ENCODE peak calls at places on chromosomes 12 and 14, in five cellular contexts. Y is cardiac muscle cell; B is CD4-positive, alpha-beta T cell; A is GM20000; V is tibial artery. Z is an unnamed sample.
A peak's percentile ranks its signal among the peaks of the same experiment; 100 is the strongest.

GRCh38 chr12:129423041-129423580 is 480.7 kb downstream of the TMEM132D start:
- DNase-seq in Y (no peak), B (no peak), A (no peak), V (no peak), Z (no peak)

GRCh38 chr12:85531345-85531744 is 251.3 kb downstream of the ALX1 start:
- DNase-seq in Y (no peak), B (no peak), A (peak; percentile 39), V (no peak), Z (no peak)

GRCh38 chr14:98909251-98909944 is 362.6 kb downstream of the BCL11B start:
- DNase-seq in Y (no peak), B (no peak), A (no peak), V (no peak), Z (no peak)

GRCh38 chr12:75913502-75914110 is 118.0 kb downstream of the PHLDA1 start:
- DNase-seq in Y (peak; percentile 55), B (no peak), A (no peak), V (no peak), Z (no peak)

GRCh38 chr12:15522574-15523187 is 200.4 kb downstream of the PTPRO start:
- DNase-seq in Y (peak; percentile 36), B (no peak), A (peak; percentile 29), V (no peak), Z (no peak)

GRCh38 chr12:2139651-2140050 is 86.9 kb downstream of the CACNA1C start:
- DNase-seq in Y (no peak), B (no peak), A (no peak), V (no peak), Z (no peak)

GRCh38 chr12:117393656-117394055 is 32.2 kb upstream of the NOS1 start:
- DNase-seq in Y (no peak), B (no peak), A (no peak), V (no peak), Z (no peak)

GRCh38 chr12:53567961-53568360 is 58.2 kb downstream of the ATF7 start:
- DNase-seq in Y (no peak), B (no peak), A (no peak), V (no peak), Z (no peak)

GRCh38 chr14:90607141-90607540 is 209.1 kb downstream of the TTC7B start:
- DNase-seq in Y (no peak), B (no peak), A (no peak), V (no peak), Z (no peak)

DNA sequence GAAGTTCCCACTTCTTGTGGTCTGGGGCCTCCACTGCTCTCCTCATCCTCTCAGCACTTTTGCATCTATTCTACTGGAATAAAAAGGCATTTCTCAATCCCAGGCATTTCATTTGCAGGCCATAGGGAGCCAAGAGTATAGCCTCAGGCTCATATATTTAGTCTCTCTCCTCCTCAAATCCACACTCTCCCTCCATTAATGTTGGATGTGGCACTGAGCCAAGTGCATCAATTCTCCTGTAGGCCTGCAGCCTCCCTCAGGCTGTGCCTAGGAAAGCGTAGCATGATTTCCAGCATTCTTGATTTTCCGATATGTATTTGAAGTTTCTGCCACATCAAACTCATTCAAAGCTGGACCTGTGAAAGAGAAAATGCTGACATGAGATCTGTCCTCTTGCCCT is 211.5 kb upstream of the CPNE8 start:
- DNase-seq in Y (no peak), B (no peak), A (no peak), V (no peak), Z (no peak)
- TF ChIP-seq CTCF in Y (no peak), B (no peak), A (no peak), V (no peak), Z (no peak)

GRCh38 chr12:219891-220352 is 6.0 kb upstream of the SLC6A12 start:
- DNase-seq in Y (peak; percentile 88), B (peak; percentile 9), A (peak; percentile 73), V (peak; percentile 53), Z (peak; percentile 77)
- TF ChIP-seq CTCF in Y (peak; percentile 63), B (no peak), A (peak; percentile 32), V (peak; percentile 45), Z (peak; percentile 76)

DNA sequence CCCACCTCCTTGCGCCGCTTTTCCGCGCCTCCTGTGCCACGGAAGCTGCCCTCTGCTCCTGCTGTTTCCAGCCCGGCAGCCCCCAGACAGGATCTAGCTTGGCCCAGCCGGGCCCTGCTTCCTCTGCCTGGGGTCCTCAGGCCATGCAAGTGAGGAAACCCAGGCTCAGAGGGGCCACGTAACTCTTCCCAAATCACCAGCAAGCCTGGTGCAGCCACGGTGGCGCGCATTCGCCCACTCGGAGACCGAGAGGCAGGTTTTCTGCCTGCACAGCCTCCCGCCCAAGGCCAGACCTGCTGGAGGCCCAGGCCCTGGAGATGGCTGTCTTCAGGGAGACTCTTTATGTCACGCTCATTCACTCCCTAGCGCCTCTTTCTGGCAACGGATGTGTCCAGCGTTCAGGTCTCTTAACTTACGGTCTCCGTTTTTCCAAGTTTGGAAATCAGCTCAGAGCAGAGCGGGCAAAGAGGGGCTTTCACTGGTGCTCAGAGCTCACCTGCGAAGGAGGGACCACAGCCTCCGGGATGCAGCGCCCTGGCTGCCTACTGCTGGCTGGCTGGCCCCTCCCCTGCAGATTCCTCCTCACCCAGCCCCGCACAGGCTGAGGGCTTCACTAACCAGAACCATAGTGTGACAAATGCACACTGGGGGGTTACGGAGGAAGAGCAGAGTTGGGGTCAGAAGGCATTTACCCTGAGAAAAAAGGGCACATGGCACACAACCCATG is 20.6 kb upstream of the CEP170B start:
- DNase-seq in Y (no peak), B (no peak), A (no peak), V (no peak), Z (no peak)
- TF ChIP-seq CTCF in Y (no peak), B (no peak), A (no peak), V (no peak), Z (no peak)

GRCh38 chr12:131836193-131836592 is 8.0 kb downstream of the MMP17 start:
- DNase-seq in Y (no peak), B (no peak), A (no peak), V (no peak), Z (no peak)
- TF ChIP-seq CTCF in Y (peak; percentile 49), B (peak; percentile 46), A (no peak), V (no peak), Z (peak; percentile 60)

DNA sequence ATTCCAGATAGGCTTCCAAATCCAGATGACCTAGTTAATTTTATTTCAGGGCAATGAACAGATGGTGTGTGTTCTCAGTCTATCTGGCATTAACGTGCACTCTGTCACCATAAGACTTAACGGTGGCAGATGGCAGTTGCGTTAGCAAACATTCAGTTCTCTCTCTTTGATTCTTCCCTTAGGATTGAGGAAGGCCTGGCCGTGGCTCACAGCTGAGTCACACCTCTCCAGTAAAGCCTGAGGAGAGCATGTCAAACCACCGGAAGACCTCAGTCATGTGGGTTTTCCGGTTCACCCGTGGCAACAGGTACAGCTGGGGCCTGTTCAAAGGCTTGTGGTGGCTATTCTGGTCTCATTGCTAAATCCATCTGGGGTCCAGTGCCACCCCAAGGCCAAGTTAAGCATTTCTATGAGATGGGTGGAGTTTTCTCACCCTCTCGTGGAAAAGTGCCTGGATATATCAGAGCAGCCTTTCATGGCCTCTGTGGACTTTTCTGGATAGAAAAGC is 545.1 kb upstream of the ATP2B1 start:
- DNase-seq in Y (peak; percentile 2), B (no peak), A (peak; percentile 65), V (peak; percentile 79), Z (no peak)
- TF ChIP-seq CTCF in Y (peak; percentile 38), B (no peak), A (no peak), V (no peak), Z (no peak)

DNA sequence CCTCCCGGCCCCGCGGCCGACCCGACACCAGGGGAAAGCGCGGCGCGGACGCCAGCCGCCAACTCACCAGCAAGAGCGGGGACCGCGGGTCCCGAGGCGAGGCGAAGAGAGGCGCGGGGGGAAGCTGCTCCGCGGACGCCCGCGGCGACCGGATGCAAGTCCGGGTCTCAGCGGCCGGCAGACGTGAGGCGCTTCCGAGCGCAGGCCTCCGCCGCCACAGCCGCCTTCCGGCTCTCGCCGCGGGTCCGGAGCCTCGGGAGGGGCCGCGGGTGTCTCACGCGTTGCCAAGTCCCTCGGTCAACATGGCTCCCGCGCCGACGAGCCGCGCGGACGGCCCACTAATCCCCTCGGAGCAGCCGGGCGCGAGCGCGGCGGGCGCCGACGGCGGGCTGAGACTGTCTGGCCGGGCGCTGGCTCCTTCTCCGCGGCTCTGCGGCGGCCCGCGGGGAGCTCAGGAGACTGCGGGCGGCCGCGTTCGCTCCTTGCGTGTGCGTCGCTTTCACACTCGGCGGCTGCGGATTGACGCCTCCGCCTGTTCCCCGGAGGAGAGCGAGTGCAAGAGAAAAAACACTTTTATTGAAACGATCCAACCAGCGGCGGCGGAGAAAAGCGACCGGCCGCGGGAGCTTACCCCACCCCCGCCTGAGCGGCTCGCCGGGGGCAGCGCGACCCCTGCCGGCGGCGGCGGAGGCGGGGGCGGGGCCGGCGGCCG is at the start of gene CDK17:
- DNase-seq in Y (peak; percentile 87), B (peak; percentile 82), A (peak; percentile 93), V (peak; percentile 77), Z (peak; percentile 74)
- TF ChIP-seq CTCF in Y (peak; percentile 38), B (no peak), A (peak; percentile 11), V (peak; percentile 40), Z (peak; percentile 62)

DNA sequence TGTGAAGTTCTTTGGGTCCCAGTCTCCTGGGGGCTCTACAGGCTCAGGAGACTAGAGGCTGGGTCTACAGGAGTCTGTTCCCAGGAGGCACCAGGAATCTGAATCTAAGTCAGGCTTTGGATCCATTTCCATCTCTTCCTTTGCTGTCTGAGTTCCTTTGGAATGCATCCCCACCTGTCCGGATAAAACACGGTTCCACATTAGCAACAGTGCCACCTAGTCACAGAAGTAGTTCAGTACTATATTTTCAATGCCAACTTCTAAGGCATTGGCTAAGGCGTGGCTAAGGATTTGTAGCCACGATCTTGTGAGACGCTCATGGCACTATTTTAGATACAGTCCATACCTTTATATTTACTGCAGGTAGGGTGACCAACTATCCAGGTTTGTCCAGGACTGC is 15.1 kb downstream of the ZC2HC1C start:
- DNase-seq in Y (no peak), B (no peak), A (no peak), V (no peak), Z (no peak)
- TF ChIP-seq CTCF in Y (no peak), B (no peak), A (no peak), V (no peak), Z (no peak)

GRCh38 chr14:50619569-50620141 is 48.5 kb downstream of the SAV1 start:
- DNase-seq in Y (peak; percentile 22), B (no peak), A (peak; percentile 48), V (no peak), Z (no peak)
- TF ChIP-seq CTCF in Y (peak; percentile 72), B (peak; percentile 26), A (peak; percentile 46), V (peak; percentile 57), Z (peak; percentile 68)

DNA sequence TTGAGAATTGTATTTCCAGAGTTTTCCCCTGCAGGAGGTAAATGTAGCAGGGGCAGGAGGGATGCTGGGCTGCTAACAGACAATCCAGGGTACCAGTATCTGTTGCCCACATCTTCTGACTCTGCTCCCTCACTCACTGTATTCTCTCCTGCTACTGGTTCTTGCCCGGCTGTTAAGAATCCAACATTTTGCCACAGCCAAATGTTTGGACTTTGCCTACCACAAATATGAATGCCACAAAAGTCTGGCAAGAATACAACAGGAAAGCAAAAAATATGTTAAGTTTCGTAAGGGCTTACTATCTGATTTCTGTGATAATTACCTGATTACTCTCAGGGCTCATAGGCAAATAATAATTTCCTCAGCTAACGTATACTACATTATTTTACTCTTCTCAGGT is 160.0 kb downstream of the BCAT1 start:
- DNase-seq in Y (no peak), B (no peak), A (no peak), V (no peak), Z (no peak)
- TF ChIP-seq CTCF in Y (no peak), B (no peak), A (no peak), V (no peak), Z (no peak)